ENCODE peak calls at places on chromosomes 3 and 15, in five cellular contexts. X is neural progenitor cell, N is neural crest cell, C is endodermal cell, Q is lower leg skin. B is an unnamed sample.
A peak's percentile ranks its signal among the peaks of the same experiment; 100 is the strongest.

GRCh38 chr15:85737061-85737460 is 57.7 kb downstream of the KLHL25 start:
- DNase-seq in X (no peak), N (no peak), C (no peak), Q (no peak), B (no peak)

GRCh38 chr15:39466428-39466827 is 114.5 kb upstream of the THBS1 start:
- DNase-seq in X (no peak), N (no peak), C (no peak), Q (peak; percentile 88), B (no peak)

GRCh38 chr3:123818921-123819429 is 65.2 kb downstream of the MYLK start:
- DNase-seq in X (no peak), N (no peak), C (peak; percentile 51), Q (no peak), B (no peak)

GRCh38 chr3:190658106-190658505 is 144.2 kb downstream of the IL1RAP start:
- DNase-seq in X (no peak), N (no peak), C (no peak), Q (no peak), B (no peak)

GRCh38 chr15:66862111-66862815 is 160.2 kb downstream of the SMAD6 start:
- DNase-seq in X (no peak), N (no peak), C (peak; percentile 69), Q (peak; percentile 72), B (peak; percentile 48)

GRCh38 chr3:30333143-30333542 is 273.3 kb upstream of the TGFBR2 start:
- DNase-seq in X (no peak), N (no peak), C (no peak), Q (no peak), B (no peak)

GRCh38 chr3:8472549-8472948 is 29.1 kb upstream of the LMCD1 start:
- DNase-seq in X (no peak), N (no peak), C (no peak), Q (no peak), B (no peak)

GRCh38 chr15:98428253-98428989 is 219.9 kb upstream of the IGF1R start:
- DNase-seq in X (peak; percentile 87), N (peak; percentile 90), C (peak; percentile 94), Q (peak; percentile 95), B (peak; percentile 92)

GRCh38 chr3:176737480-176738147 is 459.7 kb downstream of the TBL1XR1 start:
- DNase-seq in X (no peak), N (no peak), C (no peak), Q (no peak), B (no peak)

GRCh38 chr3:112973325-112974177 is 1.4 kb downstream of the CD200R1 start:
- DNase-seq in X (no peak), N (no peak), C (no peak), Q (no peak), B (no peak)

GRCh38 chr3:134753999-134754742 is 40.9 kb upstream of the EPHB1 start:
- DNase-seq in X (no peak), N (no peak), C (peak; percentile 67), Q (no peak), B (peak; percentile 60)

GRCh38 chr15:74489518-74490338 is 28.8 kb upstream of the UBL7 start:
- DNase-seq in X (peak; percentile 82), N (peak; percentile 67), C (peak; percentile 90), Q (no peak), B (no peak)

GRCh38 chr3:73216310-73216709 is 154.9 kb downstream of the EBLN2 start:
- DNase-seq in X (no peak), N (no peak), C (no peak), Q (no peak), B (no peak)

GRCh38 chr3:137032465-137033120 is 74.8 kb downstream of the IL20RB start:
- DNase-seq in X (peak; percentile 95), N (peak; percentile 100), C (peak; percentile 99), Q (peak; percentile 98), B (peak; percentile 90)

GRCh38 chr3:127997961-127998360 is 54.3 kb upstream of the SEC61A1 start:
- DNase-seq in X (no peak), N (no peak), C (no peak), Q (peak; percentile 28), B (peak; percentile 69)

GRCh38 chr3:89617706-89618105 is 510.3 kb downstream of the EPHA3 start:
- DNase-seq in X (no peak), N (no peak), C (no peak), Q (no peak), B (no peak)

DNA sequence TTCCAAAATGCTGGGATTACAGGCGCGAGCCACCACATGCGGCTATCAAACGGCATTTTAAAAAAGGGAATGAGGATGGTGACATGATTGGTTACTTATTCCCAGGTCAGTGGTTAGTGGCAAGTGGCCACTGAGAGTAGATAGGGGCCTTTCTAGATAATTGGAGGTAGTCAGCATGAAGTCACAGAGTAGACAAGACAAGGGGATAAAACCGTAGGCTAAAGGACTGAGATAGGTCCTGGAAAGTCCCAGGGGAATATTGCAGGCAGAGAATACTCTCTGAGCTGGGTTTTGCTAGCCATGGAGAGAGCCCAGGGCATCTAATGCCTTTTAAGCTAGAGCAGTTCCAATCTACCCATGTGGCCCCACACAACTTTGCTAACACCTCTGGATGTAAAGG is 52.2 kb downstream of the KCNAB1 start:
- DNase-seq in X (no peak), N (no peak), C (no peak), Q (no peak), B (no peak)
- TF ChIP-seq CTCF in X (no peak), N (no peak), C (no peak), Q (no peak), B (no peak)

GRCh38 chr15:95284933-95285401 is 1045.5 kb upstream of the NR2F2 start:
- DNase-seq in X (peak; percentile 73), N (no peak), C (peak; percentile 58), Q (no peak), B (no peak)
- TF ChIP-seq CTCF in X (peak; percentile 59), N (peak; percentile 53), C (peak; percentile 32), Q (no peak), B (peak; percentile 54)

DNA sequence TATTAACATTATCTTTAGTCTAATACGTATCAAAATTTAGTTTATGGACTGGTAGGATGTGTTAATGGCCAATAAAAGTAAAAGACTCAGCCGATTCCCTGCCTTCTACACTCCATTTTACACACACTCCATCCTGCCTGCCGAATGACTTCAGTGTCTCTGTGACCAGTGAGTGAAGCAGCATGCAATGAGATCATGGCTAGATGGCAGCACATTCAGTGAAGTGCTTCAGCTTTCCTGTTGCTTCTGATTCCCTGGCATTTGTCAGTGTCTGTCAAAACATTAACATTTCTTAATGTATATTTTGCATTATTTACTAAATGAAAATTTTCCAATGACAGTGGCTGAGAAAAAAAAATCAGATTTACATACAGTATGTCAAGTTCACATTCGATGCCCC is 412.0 kb downstream of the FHIT start:
- DNase-seq in X (peak; percentile 15), N (no peak), C (peak; percentile 53), Q (no peak), B (no peak)
- TF ChIP-seq CTCF in X (no peak), N (no peak), C (peak; percentile 29), Q (no peak), B (peak; percentile 22)

GRCh38 chr3:129379582-129380358 is 48.7 kb downstream of the EFCAB12 start:
- DNase-seq in X (no peak), N (no peak), C (no peak), Q (no peak), B (no peak)
- TF ChIP-seq CTCF in X (no peak), N (no peak), C (no peak), Q (no peak), B (no peak)

GRCh38 chr3:111616417-111617105 is 21.4 kb upstream of the ZBED2 start:
- DNase-seq in X (no peak), N (no peak), C (no peak), Q (no peak), B (no peak)
- TF ChIP-seq CTCF in X (no peak), N (no peak), C (no peak), Q (no peak), B (peak; percentile 29)

GRCh38 chr3:45544719-45545296 is 49.7 kb upstream of the LIMD1 start:
- DNase-seq in X (no peak), N (no peak), C (peak; percentile 36), Q (peak; percentile 76), B (no peak)
- TF ChIP-seq CTCF in X (no peak), N (no peak), C (peak; percentile 51), Q (no peak), B (no peak)

DNA sequence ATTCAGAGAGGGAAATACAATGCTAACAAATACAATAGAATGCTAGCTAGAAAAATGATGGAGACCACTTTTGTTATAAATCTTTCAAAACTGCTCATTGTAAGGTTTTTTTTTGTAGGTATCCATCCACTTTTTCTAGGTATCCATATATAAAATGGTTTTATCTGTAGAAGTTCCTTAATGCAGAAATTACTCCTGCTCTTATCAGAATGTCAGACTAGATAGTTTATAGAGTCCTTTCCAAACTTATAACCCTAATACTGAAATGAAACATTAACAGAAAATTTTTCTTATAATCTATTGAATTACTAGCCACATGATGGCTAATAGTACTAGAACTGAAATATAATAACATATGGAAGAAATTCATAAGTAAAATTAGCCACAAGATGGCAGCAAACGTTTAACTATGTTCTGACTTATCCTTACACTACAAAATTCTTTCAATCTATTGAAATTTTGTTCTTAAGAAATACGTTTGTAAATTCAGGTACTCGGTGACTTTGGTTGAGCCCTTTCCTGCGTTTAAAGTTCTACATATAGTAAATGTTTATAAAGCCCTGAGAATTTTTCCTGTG is 58.5 kb downstream of the ECT2 start:
- DNase-seq in X (peak; percentile 33), N (no peak), C (no peak), Q (no peak), B (no peak)
- TF ChIP-seq CTCF in X (peak; percentile 47), N (peak; percentile 72), C (peak; percentile 68), Q (no peak), B (peak; percentile 61)

B was measured in osteocyte.